ENCODE peak calls at places on chromosomes 5 and 9, in four cellular contexts. L, E, R and V are unnamed samples.

GRCh38 chr5:43386960-43387362 is 25.2 kb downstream of the CCL28 start:
- DNase-seq in R (no peak), L (no peak), E (no peak), V (no peak)

GRCh38 chr9:18330736-18331335 is 143.1 kb upstream of the ADAMTSL1 start:
- DNase-seq in R (no peak), E (no peak), L (no peak), V (no peak)

GRCh38 chr5:142827934-142828576 is 57.9 kb downstream of the ARHGAP26 start:
- DNase-seq in L (no peak), R (no peak), E (no peak), V (no peak)

GRCh38 chr5:62506659-62507460 is 71.8 kb upstream of the LRRC70 start:
- DNase-seq in L (no peak), R (no peak), E (no peak), V (no peak)

GRCh38 chr5:135395451-135395850 is 3.6 kb downstream of the MACROH2A1 start:
- DNase-seq in E (no peak), R (no peak), L (no peak), V (no peak)

GRCh38 chr5:19975795-19976194 is 12.2 kb downstream of the CDH18 start:
- DNase-seq in E (no peak), L (no peak), R (no peak), V (no peak)

GRCh38 chr9:80305136-80305535 is 733.4 kb downstream of the TLE4 start:
- DNase-seq in E (no peak), L (no peak), R (no peak), V (no peak)

GRCh38 chr9:89078860-89079259 is 87.6 kb downstream of the S1PR3 start:
- DNase-seq in R (no peak), E (no peak), L (peak), V (no peak)

GRCh38 chr5:139277171-139277570 is 16.4 kb upstream of the MATR3 start:
- DNase-seq in R (no peak), L (no peak), E (no peak), V (no peak)

GRCh38 chr5:140018920-140019644 is 24.0 kb downstream of the NRG2 start:
- DNase-seq in L (no peak), R (no peak), E (no peak), V (no peak)

GRCh38 chr9:105415344-105415980 is 32.4 kb upstream of the FSD1L start:
- DNase-seq in E (peak), R (peak), L (peak), V (no peak)

GRCh38 chr9:88757406-88758010 is 222.5 kb downstream of the NXNL2 start:
- DNase-seq in E (no peak), R (no peak), L (no peak), V (no peak)

GRCh38 chr9:96241391-96241809 is 60.6 kb downstream of the HSD17B3 start:
- DNase-seq in E (no peak), L (no peak), R (no peak), V (no peak)

GRCh38 chr5:95959051-95959963 is 2.3 kb downstream of the ELL2 start:
- DNase-seq in L (no peak), R (no peak), E (no peak), V (no peak)

GRCh38 chr9:81620009-81620405 is 69.3 kb downstream of the TLE1 start:
- DNase-seq in R (no peak), L (no peak), E (no peak), V (no peak)

GRCh38 chr5:9149988-9150387 is 395.9 kb downstream of the SEMA5A start:
- DNase-seq in L (no peak), E (no peak), R (no peak), V (no peak)

GRCh38 chr5:149938791-149939358 is 5.7 kb downstream of the PDE6A start:
- DNase-seq in R (no peak), L (no peak), E (no peak), V (no peak)

GRCh38 chr9:38274746-38275250 is 117.7 kb upstream of the ALDH1B1 start:
- DNase-seq in L (no peak), R (no peak), E (no peak), V (no peak)

GRCh38 chr9:79604921-79605562 is 33.3 kb downstream of the TLE4 start:
- DNase-seq in R (no peak), E (no peak), L (no peak), V (no peak)

GRCh38 chr5:135950611-135951010 is 4.2 kb downstream of the LECT2 start:
- DNase-seq in E (no peak), L (peak), R (no peak), V (no peak)

GRCh38 chr5:141441571-141442170 is 11.4 kb downstream of the PCDHGA12 start:
- DNase-seq in R (no peak), E (no peak), L (no peak), V (no peak)

GRCh38 chr5:17436345-17436744 is 61.7 kb upstream of the TAF11L2 start:
- DNase-seq in R (no peak), L (no peak), E (no peak), V (no peak)

GRCh38 chr5:137192293-137192743 is 306.8 kb downstream of the SPOCK1 start:
- DNase-seq in L (no peak), R (no peak), E (no peak), V (no peak)

GRCh38 chr5:69213513-69214215 is 21.0 kb upstream of the CDK7 start:
- DNase-seq in L (peak), E (no peak), R (no peak), V (no peak)

GRCh38 chr5:14469485-14470377 is 111.9 kb upstream of the OTULINL start:
- DNase-seq in R (no peak), E (no peak), L (no peak), V (no peak)

GRCh38 chr5:25458628-25459027 is 813.9 kb upstream of the CDH10 start:
- DNase-seq in R (no peak), L (no peak), E (no peak), V (no peak)

GRCh38 chr5:143200781-143201398 is 202.6 kb downstream of the NR3C1 start:
- DNase-seq in E (no peak), R (no peak), L (peak), V (no peak)

GRCh38 chr5:154179846-154180710 is 10.5 kb upstream of the GALNT10 start:
- DNase-seq in L (peak), E (no peak), R (no peak), V (no peak)

GRCh38 chr5:74903165-74903787 is 37.1 kb upstream of the FAM169A start:
- DNase-seq in R (no peak), E (peak), L (no peak), V (peak)

GRCh38 chr9:128551652-128552152 is 685 bp upstream of the SPTAN1 start:
- DNase-seq in R (no peak), L (no peak), E (no peak), V (no peak)

GRCh38 chr9:5813837-5814236 is 19.1 kb downstream of the ERMP1 start:
- DNase-seq in E (no peak), R (no peak), L (no peak), V (no peak)

GRCh38 chr9:4553951-4554381 is 63.7 kb downstream of the SLC1A1 start:
- DNase-seq in E (no peak), L (no peak), R (no peak), V (no peak)

GRCh38 chr5:4514067-4514648 is 626.0 kb upstream of the ADAMTS16 start:
- DNase-seq in E (no peak), R (no peak), L (no peak), V (no peak)

GRCh38 chr5:179759961-179760541 is 27.4 kb downstream of the MAML1 start:
- DNase-seq in L (no peak), E (no peak), R (no peak), V (peak)

GRCh38 chr5:107389769-107390168 is 281.0 kb downstream of the EFNA5 start:
- DNase-seq in E (no peak), L (no peak), R (no peak), V (no peak)

GRCh38 chr9:131448818-131449217 is 53.9 kb upstream of the POMT1 start:
- DNase-seq in E (no peak), R (no peak), L (no peak), V (no peak)

GRCh38 chr5:158434749-158435148 is 575.8 kb upstream of the CLINT1 start:
- DNase-seq in R (no peak), L (no peak), E (no peak), V (no peak)

GRCh38 chr9:6942406-6942805 is 184.6 kb downstream of the KDM4C start:
- DNase-seq in R (no peak), L (no peak), E (no peak), V (no peak)

GRCh38 chr5:120255214-120255613 is 208.9 kb upstream of the PRR16 start:
- DNase-seq in E (no peak), L (no peak), R (no peak), V (no peak)